ENCODE peak calls at places on chromosomes 11 and 22, in five cellular contexts. N is activated CD8-positive, alpha-beta memory T cell treated with anti-CD3 and anti-CD28 coated beads, Interleukin-2, amount 50 U/mL, for 4 hours; K is NB4; X is NCI-H1105; S is body of pancreas. I is an unnamed sample.

GRCh38 chr22:29758959-29759358 is 7.8 kb downstream of the ZMAT5 start:
- DNase-seq in S (no peak), X (no peak), N (no peak), K (peak; percentile 26), I (no peak)

GRCh38 chr11:104934594-104934993 is 33.8 kb downstream of the CASP4 start:
- DNase-seq in N (no peak), K (no peak), S (no peak), X (no peak), I (no peak)

GRCh38 chr22:44354288-44354687 is 41.5 kb upstream of the SHISAL1 start:
- DNase-seq in N (no peak), K (no peak), X (no peak), S (no peak), I (peak; percentile 18)

GRCh38 chr11:14587203-14587602 is 56.4 kb upstream of the PDE3B start:
- DNase-seq in X (no peak), N (no peak), S (no peak), K (no peak), I (no peak)

GRCh38 chr11:13954591-13954990 is 7.9 kb upstream of the SPON1 start:
- DNase-seq in S (no peak), K (no peak), X (peak; percentile 50), N (no peak), I (no peak)

GRCh38 chr11:115920087-115920461 is 415.9 kb upstream of the CADM1 start:
- DNase-seq in K (no peak), X (no peak), N (no peak), S (no peak), I (no peak)

GRCh38 chr22:47366026-47366767 is 603.7 kb downstream of the TBC1D22A start:
- DNase-seq in N (no peak), S (no peak), X (no peak), K (no peak), I (no peak)

GRCh38 chr11:93537022-93537421 is 6.2 kb downstream of the SMCO4 start:
- DNase-seq in K (no peak), N (no peak), S (peak; percentile 55), X (no peak), I (no peak)

GRCh38 chr11:133825156-133825555 is 20.2 kb downstream of the SPATA19 start:
- DNase-seq in X (no peak), S (no peak), N (no peak), K (no peak), I (no peak)

GRCh38 chr11:76791861-76792260 is 8.7 kb downstream of the TSKU start:
- DNase-seq in N (no peak), X (no peak), S (no peak), K (peak; percentile 76), I (no peak)

GRCh38 chr11:8258771-8259170 is 4.9 kb downstream of the LMO1 start:
- DNase-seq in X (no peak), K (peak; percentile 55), S (peak; percentile 44), N (no peak), I (peak; percentile 8)

GRCh38 chr11:27171391-27171790 is 130.8 kb downstream of the BBOX1 start:
- DNase-seq in X (no peak), K (no peak), N (no peak), S (no peak), I (no peak)

GRCh38 chr11:126485021-126485781 is 129.7 kb downstream of the ST3GAL4 start:
- DNase-seq in S (no peak), X (no peak), K (no peak), N (no peak), I (no peak)

GRCh38 chr11:87878373-87878779 is 296.9 kb downstream of the RAB38 start:
- DNase-seq in X (peak; percentile 36), S (peak; percentile 5), K (peak; percentile 44), N (no peak), I (no peak)

GRCh38 chr11:80592546-80592945 is 1151.7 kb upstream of the TENM4 start:
- DNase-seq in X (no peak), S (no peak), N (no peak), K (no peak), I (no peak)

GRCh38 chr11:119691020-119691666 is 37.9 kb downstream of the NECTIN1 start:
- DNase-seq in X (no peak), K (peak; percentile 90), N (no peak), S (no peak), I (no peak)

GRCh38 chr22:24414984-24415945 is 12.1 kb upstream of the ADORA2A start:
- DNase-seq in X (no peak), S (no peak), N (no peak), K (no peak), I (no peak)

GRCh38 chr22:20089977-20090729 is 10.1 kb downstream of the DGCR8 start:
- DNase-seq in S (no peak), X (no peak), K (no peak), N (no peak), I (no peak)

GRCh38 chr11:844693-845644 is 2.3 kb downstream of the TSPAN4 start:
- DNase-seq in S (peak; percentile 92), X (no peak), N (no peak), K (peak; percentile 65), I (peak; percentile 88)

GRCh38 chr22:41915035-41915782 is at the start of gene SHISA8:
- DNase-seq in K (peak; percentile 58), N (peak; percentile 69), X (peak; percentile 32), S (peak; percentile 46), I (peak; percentile 73)

GRCh38 chr11:120792306-120792705 is 231.6 kb upstream of the TBCEL start:
- DNase-seq in N (no peak), S (no peak), K (no peak), X (no peak), I (no peak)

GRCh38 chr22:36470162-36470993 is 11.1 kb downstream of the TXN2 start:
- DNase-seq in S (peak; percentile 90), N (peak; percentile 80), K (peak; percentile 91), X (peak; percentile 59), I (peak; percentile 83)

GRCh38 chr11:79973701-79974626 is 533.1 kb upstream of the TENM4 start:
- DNase-seq in K (no peak), X (no peak), N (no peak), S (no peak), I (no peak)

GRCh38 chr11:115930886-115931537 is 426.8 kb upstream of the CADM1 start:
- DNase-seq in K (no peak), S (peak; percentile 53), N (no peak), X (no peak), I (no peak)

GRCh38 chr22:19067696-19068348 is 54.4 kb downstream of the DGCR2 start:
- DNase-seq in N (no peak), X (no peak), K (no peak), S (no peak), I (no peak)

GRCh38 chr22:48489551-48490512 is 1337.8 kb downstream of the BRD1 start:
- DNase-seq in K (no peak), S (no peak), N (no peak), X (peak; percentile 3), I (no peak)